ENCODE peak calls at places on chromosomes 5 and 9, in eight cellular contexts. H, L, N, F, U, T, Z and I are unnamed samples.

GRCh38 chr5:120382813-120383212 is 81.3 kb upstream of the PRR16 start:
- DNase-seq in H (no peak), L (no peak), N (no peak), F (no peak), U (no peak), T (no peak), Z (no peak), I (no peak)

GRCh38 chr9:136219276-136219675 is 14.3 kb upstream of the LHX3 start:
- DNase-seq in H (no peak), L (no peak), N (peak; percentile 17), F (no peak), U (peak; percentile 31), T (peak; percentile 76), Z (no peak), I (no peak)

GRCh38 chr5:40477856-40478546 is 201.7 kb upstream of the PTGER4 start:
- DNase-seq in H (no peak), L (no peak), N (peak; percentile 68), F (no peak), U (no peak), T (peak; percentile 53), Z (no peak), I (peak; percentile 9)

GRCh38 chr5:129122560-129122959 is 28.0 kb downstream of the ISOC1 start:
- DNase-seq in H (no peak), L (no peak), N (no peak), F (no peak), U (no peak), T (no peak), Z (no peak), I (no peak)

GRCh38 chr5:113123563-113123962 is 147.0 kb downstream of the DCP2 start:
- DNase-seq in H (no peak), L (no peak), N (no peak), F (no peak), U (no peak), T (no peak), Z (no peak), I (peak; percentile 6)

GRCh38 chr5:16934669-16935068 is 1.4 kb downstream of the MYO10 start:
- DNase-seq in H (no peak), L (no peak), N (no peak), F (no peak), U (no peak), T (peak; percentile 63), Z (no peak), I (peak; percentile 38)

GRCh38 chr9:69001921-69002320 is 12.0 kb downstream of the PRKACG start:
- DNase-seq in H (no peak), L (no peak), N (no peak), F (no peak), U (no peak), T (no peak), Z (no peak), I (no peak)

GRCh38 chr5:172740483-172741205 is 30.4 kb downstream of the DUSP1 start:
- DNase-seq in H (no peak), L (peak; percentile 82), N (peak; percentile 89), F (peak; percentile 52), U (peak; percentile 72), T (peak; percentile 94), Z (peak; percentile 82), I (peak; percentile 96)

GRCh38 chr9:882416-882931 is 41.0 kb downstream of the DMRT1 start:
- DNase-seq in H (no peak), L (no peak), N (no peak), F (no peak), U (no peak), T (no peak), Z (no peak), I (no peak)

GRCh38 chr5:73095564-73096238 is 24.7 kb upstream of the TMEM171 start:
- DNase-seq in H (no peak), L (no peak), N (no peak), F (no peak), U (no peak), T (peak; percentile 23), Z (no peak), I (no peak)

GRCh38 chr5:80926979-80927656 is 33.0 kb upstream of the RASGRF2 start:
- DNase-seq in H (no peak), L (no peak), N (no peak), F (no peak), U (no peak), T (no peak), Z (no peak), I (no peak)

GRCh38 chr9:10251490-10251889 is 361.3 kb downstream of the PTPRD start:
- DNase-seq in H (no peak), L (no peak), N (no peak), F (no peak), U (no peak), T (peak; percentile 56), Z (no peak), I (peak; percentile 34)

GRCh38 chr5:177403826-177404640 is 3.6 kb upstream of the PFN3 start:
- DNase-seq in H (peak; percentile 61), L (peak; percentile 93), N (peak; percentile 27), F (peak; percentile 91), U (no peak), T (peak; percentile 60), Z (peak; percentile 52), I (peak; percentile 70)

GRCh38 chr5:177405805-177406204 is 3.6 kb downstream of the F12 start:
- DNase-seq in H (no peak), L (no peak), N (no peak), F (no peak), U (no peak), T (no peak), Z (no peak), I (no peak)

GRCh38 chr5:177405312-177405711 is 4.1 kb downstream of the F12 start:
- DNase-seq in H (no peak), L (no peak), N (no peak), F (no peak), U (no peak), T (no peak), Z (no peak), I (no peak)

GRCh38 chr5:177403194-177403825 is 2.8 kb upstream of the PFN3 start:
- DNase-seq in H (no peak), L (no peak), N (no peak), F (peak; percentile 45), U (no peak), T (no peak), Z (no peak), I (no peak)

DNA sequence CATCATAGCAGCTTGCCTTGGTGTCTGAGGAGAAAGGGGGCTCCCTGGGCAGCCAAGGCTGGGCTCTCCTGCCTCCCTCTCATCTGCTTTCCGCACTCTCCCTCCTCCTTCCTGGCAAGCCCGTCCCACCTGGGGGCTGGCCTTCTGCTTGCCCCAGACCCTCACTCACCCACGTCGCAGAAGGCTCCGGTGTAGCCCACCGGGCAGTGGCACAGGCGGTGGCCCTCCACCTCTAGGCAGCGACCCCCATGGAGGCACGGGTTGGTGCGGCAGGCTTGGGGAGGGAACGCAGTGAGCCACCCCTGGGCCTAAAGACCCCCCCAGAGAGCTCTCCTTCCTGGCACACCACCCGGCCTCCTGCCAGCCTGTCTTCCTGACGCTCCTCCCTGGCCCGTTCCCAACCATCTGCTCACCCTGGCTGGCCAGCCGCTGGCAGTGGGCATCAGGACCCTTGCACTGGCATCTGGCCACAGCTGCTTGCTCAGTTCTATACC is 4.2 kb upstream of the PFN3 start:
- DNase-seq in H (no peak), L (no peak), N (no peak), F (no peak), U (no peak), T (no peak), Z (no peak), I (no peak)
- H3K4me3 ChIP-seq in H (peak overlapping the region; percentile 50), L (peak overlapping the region; percentile 63), N (peak overlapping the region; percentile 66), F (peak overlapping the region; percentile 22), U (peak overlapping the region; percentile 71), T (peak overlapping the region; percentile 47), Z (peak overlapping the region; percentile 81), I (peak overlapping the region; percentile 60)

GRCh38 chr5:139395844-139396640 is 1.1 kb upstream of the PROB1 start:
- DNase-seq in H (no peak), L (no peak), N (no peak), F (no peak), U (no peak), T (no peak), Z (no peak), I (no peak)

GRCh38 chr5:139392678-139393496 is 2.0 kb downstream of the PROB1 start:
- DNase-seq in H (no peak), L (peak; percentile 84), N (no peak), F (peak; percentile 51), U (no peak), T (peak; percentile 52), Z (no peak), I (no peak)

GRCh38 chr5:139393497-139394122 is 1.3 kb downstream of the PROB1 start:
- DNase-seq in H (no peak), L (no peak), N (no peak), F (no peak), U (no peak), T (no peak), Z (no peak), I (no peak)

GRCh38 chr5:139394654-139395566 is at the start of gene PROB1:
- DNase-seq in H (no peak), L (no peak), N (no peak), F (no peak), U (no peak), T (no peak), Z (no peak), I (no peak)

DNA sequence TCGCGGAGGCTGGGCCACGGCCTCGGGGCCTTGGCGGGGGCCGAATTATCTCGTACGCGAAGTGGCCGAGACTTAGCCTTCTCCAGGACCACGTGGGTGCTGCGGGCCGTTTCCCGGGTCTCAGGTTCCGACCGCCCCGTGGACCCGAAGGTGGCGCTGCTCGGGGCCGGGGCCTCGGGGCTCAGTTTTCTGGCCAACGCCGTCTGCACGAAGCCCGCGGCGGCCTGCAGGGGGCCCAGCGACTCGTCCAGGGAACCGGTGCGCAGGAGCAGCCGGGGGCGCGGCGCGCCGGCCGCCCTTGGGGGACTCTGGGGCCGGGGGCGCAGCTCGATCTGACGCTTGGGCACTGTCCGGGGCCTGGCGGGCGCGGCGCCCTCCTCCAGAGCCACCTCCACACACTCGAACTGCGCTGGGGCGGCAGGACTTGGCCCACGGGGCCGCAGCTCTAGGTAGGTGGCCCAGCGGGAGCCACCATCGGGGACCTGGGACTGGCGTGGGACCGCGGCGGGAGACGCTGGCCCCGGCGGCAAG is 716 bp downstream of the PROB1 start:
- DNase-seq in H (no peak), L (peak; percentile 70), N (no peak), F (no peak), U (no peak), T (no peak), Z (no peak), I (peak; percentile 25)
- TF ChIP-seq CTCF in H (peak; percentile 54), L (peak; percentile 48), N (peak; percentile 51), F (no peak), U (peak; percentile 64), T (peak; percentile 22), Z (no peak), I (peak; percentile 29)

GRCh38 chr5:476814-477175 is 33.8 kb downstream of the EXOC3 start:
- DNase-seq in H (no peak), L (no peak), N (no peak), F (no peak), U (no peak), T (no peak), Z (no peak), I (no peak)
- H3K4me3 ChIP-seq in H (no peak overlapping the region), L (no peak overlapping the region), N (no peak overlapping the region), F (no peak overlapping the region), U (no peak overlapping the region), T (no peak overlapping the region), Z (no peak overlapping the region), I (no peak overlapping the region)

GRCh38 chr5:28770307-28770706 is 1731.9 kb upstream of the CDH9 start:
- DNase-seq in H (no peak), L (no peak), N (no peak), F (no peak), U (no peak), T (no peak), Z (no peak), I (no peak)

GRCh38 chr5:28766565-28767158 is 1728.3 kb upstream of the CDH9 start:
- DNase-seq in H (peak; percentile 7), L (no peak), N (peak; percentile 1), F (no peak), U (no peak), T (peak; percentile 35), Z (no peak), I (peak; percentile 62)
- TF ChIP-seq CTCF in H (peak; percentile 52), L (peak; percentile 43), N (no peak), F (peak; percentile 21), U (no peak), T (no peak), Z (peak; percentile 52), I (peak; percentile 8)